ENCODE peak calls at places on chromosome 6, in five cellular contexts. G, V, Q, A and M are unnamed samples.

GRCh38 chr6:41636803-41637178 is 1.5 kb upstream of the MDFI start:
- DNase-seq in G (peak; percentile 84), Q (no peak), A (no peak), V (no peak), M (no peak)

GRCh38 chr6:34189806-34190503 is 44.1 kb upstream of the GRM4 start:
- DNase-seq in V (no peak), A (no peak), Q (no peak), G (peak; percentile 65), M (peak; percentile 63)

GRCh38 chr6:44373051-44373450 is 14.5 kb upstream of the CDC5L start:
- DNase-seq in A (no peak), Q (no peak), V (no peak), G (no peak), M (no peak)

GRCh38 chr6:128599036-128599435 is 78.6 kb upstream of the PTPRK start:
- DNase-seq in Q (no peak), A (no peak), G (no peak), V (no peak), M (no peak)

GRCh38 chr6:33272358-33273128 is 668 bp downstream of the RPS18 start:
- DNase-seq in Q (no peak), V (no peak), A (no peak), G (no peak), M (no peak)

GRCh38 chr6:170207586-170207985 is 83.3 kb downstream of the DLL1 start:
- DNase-seq in A (peak; percentile 6), V (no peak), Q (no peak), G (no peak), M (no peak)

GRCh38 chr6:123022980-123023379 is 26.9 kb downstream of the CLVS2 start:
- DNase-seq in Q (no peak), A (no peak), V (no peak), G (no peak), M (no peak)

GRCh38 chr6:34526241-34526972 is 29.7 kb downstream of the SPDEF start:
- DNase-seq in V (no peak), Q (no peak), G (no peak), A (no peak), M (no peak)

GRCh38 chr6:45021652-45022051 is 306.5 kb upstream of the RUNX2 start:
- DNase-seq in Q (no peak), A (no peak), G (no peak), V (no peak), M (no peak)

GRCh38 chr6:24517659-24518538 is 23.1 kb downstream of the ALDH5A1 start:
- DNase-seq in Q (no peak), A (no peak), G (no peak), V (no peak), M (no peak)

GRCh38 chr6:75348882-75349261 is 64.3 kb upstream of the TMEM30A start:
- DNase-seq in V (no peak), Q (no peak), A (no peak), G (no peak), M (no peak)

GRCh38 chr6:134253681-134254080 is 64.2 kb downstream of the SGK1 start:
- DNase-seq in V (no peak), G (no peak), A (no peak), Q (no peak), M (no peak)

GRCh38 chr6:124495316-124496176 is 466.7 kb upstream of the RNF217 start:
- DNase-seq in A (no peak), Q (no peak), G (no peak), V (no peak), M (no peak)

GRCh38 chr6:157670466-157671186 is 152.4 kb upstream of the SNX9 start:
- DNase-seq in V (no peak), A (peak; percentile 66), Q (peak; percentile 53), G (peak; percentile 39), M (no peak)

GRCh38 chr6:45438849-45439406 is 61.2 kb upstream of the SUPT3H start:
- DNase-seq in G (no peak), Q (no peak), V (no peak), A (no peak), M (no peak)

GRCh38 chr6:113644861-113645575 is 212.1 kb upstream of the MARCKS start:
- DNase-seq in G (no peak), A (no peak), V (no peak), Q (no peak), M (no peak)

GRCh38 chr6:84768442-84769174 is 4.2 kb upstream of the TBX18 start:
- DNase-seq in Q (no peak), G (no peak), V (no peak), A (no peak), M (no peak)

GRCh38 chr6:43376551-43376981 is 7.1 kb upstream of the ZNF318 start:
- DNase-seq in V (no peak), A (no peak), G (no peak), Q (no peak), M (no peak)

GRCh38 chr6:81609736-81610135 is 142.7 kb downstream of the TENT5A start:
- DNase-seq in A (no peak), V (no peak), G (no peak), Q (no peak), M (no peak)

GRCh38 chr6:74458536-74458935 is 747.3 kb downstream of the COL12A1 start:
- DNase-seq in Q (no peak), A (no peak), G (no peak), V (no peak), M (no peak)

GRCh38 chr6:139303176-139303575 is 11.4 kb upstream of the TXLNB start:
- DNase-seq in Q (no peak), A (no peak), G (no peak), V (no peak), M (no peak)
- H3K4me3 ChIP-seq in Q (no peak overlapping the region), A (no peak overlapping the region), G (no peak overlapping the region), V (no peak overlapping the region), M (no peak overlapping the region)

DNA sequence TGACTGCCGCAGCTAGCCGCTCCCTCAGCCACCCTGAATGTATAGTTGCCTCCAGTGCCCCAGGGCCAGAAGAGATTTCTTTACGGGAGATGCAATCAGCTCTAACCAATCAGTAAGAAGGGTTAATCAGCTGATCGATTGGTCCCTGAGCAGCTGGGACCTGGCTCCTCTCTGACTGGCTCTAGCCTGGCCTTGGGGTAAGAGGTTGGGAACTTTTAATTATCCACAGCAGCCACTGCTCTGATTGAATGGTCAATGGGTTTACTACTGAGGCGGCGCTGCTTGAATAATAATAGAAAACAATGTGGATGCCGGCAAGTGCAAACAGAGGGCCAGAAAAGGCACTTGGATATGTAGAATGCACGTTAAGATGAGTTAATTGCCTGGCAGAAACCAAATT is 99.8 kb downstream of the TFAP2A start:
- DNase-seq in G (no peak), V (no peak), A (no peak), Q (no peak), M (no peak)
- H3K27ac ChIP-seq in G (no peak overlapping the region), V (no peak overlapping the region), A (no peak overlapping the region), Q (no peak overlapping the region), M (no peak overlapping the region)

GRCh38 chr6:108612852-108613251 is 52.1 kb downstream of the FOXO3 start:
- DNase-seq in Q (no peak), G (no peak), A (no peak), V (no peak), M (no peak)
- H3K36me3 ChIP-seq in Q (no peaks in the 10 kb centered on the region), G (no peaks in the 10 kb centered on the region), A (no peaks in the 10 kb centered on the region), V (no peaks in the 10 kb centered on the region), M (no peaks in the 10 kb centered on the region)

DNA sequence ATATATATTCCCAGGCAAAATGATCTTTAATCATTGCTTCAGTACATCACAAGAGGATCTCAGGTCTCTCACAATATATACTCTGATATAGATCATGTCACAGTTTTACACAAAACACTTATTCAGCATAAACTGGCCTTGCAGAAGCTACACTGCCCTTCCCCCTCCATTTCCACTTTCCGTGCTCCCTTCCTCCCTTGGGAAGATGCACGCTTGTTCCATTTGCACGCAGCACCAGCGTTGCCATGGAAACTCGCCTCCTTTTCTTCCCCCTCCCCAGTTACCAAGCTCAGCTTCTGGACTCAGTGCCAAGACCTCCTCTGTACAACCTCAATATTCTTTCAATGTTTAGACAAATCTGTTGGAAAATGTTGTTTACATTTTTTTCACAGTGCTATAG is 154.6 kb downstream of the RFPL4B start:
- DNase-seq in G (no peak), V (no peak), Q (no peak), A (no peak), M (no peak)
- H3K4me3 ChIP-seq in G (no peak overlapping the region), V (no peak overlapping the region), Q (no peak overlapping the region), A (no peak overlapping the region), M (no peak overlapping the region)

GRCh38 chr6:29631209-29631810 is 1.7 kb downstream of the GABBR1 start:
- DNase-seq in Q (no peak), A (no peak), V (no peak), G (no peak), M (no peak)

GRCh38 chr6:29631860-29632731 is 887 bp downstream of the GABBR1 start:
- DNase-seq in Q (peak; percentile 68), A (peak; percentile 84), G (peak; percentile 77), V (peak; percentile 71), M (peak; percentile 82)

GRCh38 chr6:29632789-29633531 is at the start of gene GABBR1:
- DNase-seq in Q (peak; percentile 86), G (peak; percentile 92), V (peak; percentile 75), A (peak; percentile 93), M (peak; percentile 92)

GRCh38 chr6:29637247-29637646 is 4.3 kb upstream of the GABBR1 start:
- DNase-seq in Q (no peak), A (no peak), V (no peak), G (no peak), M (no peak)

GRCh38 chr6:29633532-29633901 is 534 bp upstream of the GABBR1 start:
- DNase-seq in G (no peak), Q (no peak), A (no peak), V (no peak), M (no peak)
- H3K27ac ChIP-seq in G (peak overlapping the region; percentile 68), Q (no peak overlapping the region), A (peak overlapping the region; percentile 91), V (peak overlapping the region; percentile 67), M (no peak overlapping the region)

GRCh38 chr6:152982768-152983636 is at the start of gene FBXO5:
- DNase-seq in Q (peak; percentile 99), G (peak; percentile 99), V (peak; percentile 95), A (peak; percentile 97), M (peak; percentile 97)

GRCh38 chr6:152981219-152981618 is 1.6 kb downstream of the FBXO5 start:
- DNase-seq in A (no peak), Q (no peak), V (no peak), G (no peak), M (no peak)

GRCh38 chr6:152979116-152979515 is 3.7 kb downstream of the FBXO5 start:
- DNase-seq in G (no peak), A (no peak), Q (no peak), V (no peak), M (no peak)

GRCh38 chr6:152981989-152982767 is 663 bp downstream of the FBXO5 start:
- DNase-seq in V (no peak), G (peak; percentile 63), Q (peak; percentile 19), A (peak; percentile 30), M (no peak)

DNA sequence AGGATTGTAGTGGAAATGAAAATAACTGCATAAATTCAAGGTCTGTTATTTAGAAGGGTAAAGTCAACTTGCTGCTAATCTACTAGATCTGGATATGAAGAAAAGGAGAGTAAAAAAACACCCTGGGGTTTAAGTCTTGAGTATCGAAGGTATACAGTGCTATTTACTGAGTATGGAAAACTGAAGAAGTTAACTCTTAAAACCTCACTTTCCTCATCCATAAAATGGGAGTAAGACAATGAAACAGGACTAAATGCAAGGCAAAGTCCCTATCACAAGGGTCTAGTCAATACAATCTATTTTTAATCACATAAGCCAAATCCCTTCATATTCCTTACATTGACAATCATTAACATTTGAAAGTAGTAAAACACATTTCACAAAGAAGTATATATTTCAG is 2.2 kb downstream of the FBXO5 start:
- DNase-seq in G (no peak), V (no peak), Q (no peak), A (no peak), M (no peak)
- H3K36me3 ChIP-seq in G (no peaks in the 10 kb centered on the region), V (no peaks in the 10 kb centered on the region), Q (no peaks in the 10 kb centered on the region), A (no peaks in the 10 kb centered on the region), M (no peaks in the 10 kb centered on the region)

GRCh38 chr6:10658910-10659696 is 35.3 kb downstream of the C6orf52 start:
- DNase-seq in V (no peak), Q (no peak), A (no peak), G (no peak), M (no peak)
- H3K4me3 ChIP-seq in V (no peak overlapping the region), Q (no peak overlapping the region), A (no peak overlapping the region), G (peak overlapping the region; percentile 31), M (peak overlapping the region; percentile 22)